ENCODE peak calls at places on chromosomes 3 and 15, in five cellular contexts. O is DND-41, I is brain microvascular endothelial cell, V is lung, W is fibroblast of lung. D is an unnamed sample. For H3K27me3, the result is how much of the 10 kb centered on the place peaks cover.

GRCh38 chr15:89551502-89551901 is 23.8 kb upstream of the TICRR start:
- DNase-seq in O (no peak), I (no peak), V (no peak), W (no peak), D (no peak)

GRCh38 chr3:151838574-151839312 is 24.8 kb downstream of the AADAC start:
- DNase-seq in O (peak), I (peak), V (peak), W (peak), D (no peak)

GRCh38 chr3:193960485-193961172 is 175.3 kb upstream of the HES1 start:
- DNase-seq in O (no peak), I (no peak), V (no peak), W (no peak), D (no peak)

GRCh38 chr3:57226156-57226555 is 1.4 kb upstream of the APPL1 start:
- DNase-seq in O (no peak), I (no peak), V (no peak), W (no peak), D (no peak)

GRCh38 chr3:107224001-107224596 is 153.1 kb upstream of the CCDC54 start:
- DNase-seq in O (no peak), I (no peak), V (no peak), W (no peak), D (no peak)

GRCh38 chr3:193563999-193564398 is 9.3 kb upstream of the ATP13A4 start:
- DNase-seq in O (no peak), I (no peak), V (peak), W (no peak), D (no peak)

GRCh38 chr15:39028069-39028468 is 463.5 kb upstream of the RASGRP1 start:
- DNase-seq in O (no peak), I (peak), V (no peak), W (peak), D (no peak)

GRCh38 chr15:77591960-77592613 is 40.6 kb downstream of the LINGO1 start:
- DNase-seq in O (no peak), I (no peak), V (no peak), W (no peak), D (no peak)

GRCh38 chr3:129793947-129794318 is 99.6 kb downstream of the TMCC1 start:
- DNase-seq in O (no peak), I (no peak), V (no peak), W (no peak), D (no peak)

GRCh38 chr3:150408232-150409124 is at the start of gene TSC22D2:
- DNase-seq in O (peak), I (peak), V (peak), W (peak), D (peak)

GRCh38 chr3:22451501-22451900 is 700.5 kb upstream of the ZNF385D start:
- DNase-seq in O (no peak), I (no peak), V (no peak), W (no peak), D (no peak)

GRCh38 chr3:59857589-59858346 is 807.9 kb upstream of the CFAP20DC start:
- DNase-seq in O (peak), I (peak), V (peak), W (peak), D (peak)

GRCh38 chr3:67094167-67094566 is 96.1 kb downstream of the KBTBD8 start:
- DNase-seq in O (no peak), I (no peak), V (no peak), W (no peak), D (no peak)

GRCh38 chr3:90080988-90081387 is 973.6 kb downstream of the EPHA3 start:
- DNase-seq in O (no peak), I (no peak), V (no peak), W (no peak), D (no peak)

GRCh38 chr3:197465996-197466549 is 89.7 kb downstream of the BDH1 start:
- DNase-seq in O (no peak), I (peak), V (no peak), W (peak), D (no peak)

GRCh38 chr15:61715082-61715481 is 345.2 kb downstream of the VPS13C start:
- DNase-seq in O (no peak), I (no peak), V (no peak), W (peak), D (no peak)

GRCh38 chr3:33035596-33035995 is 61.4 kb downstream of the GLB1 start:
- DNase-seq in O (no peak), I (no peak), V (no peak), W (peak), D (no peak)

GRCh38 chr3:127712881-127713771 is 40.4 kb downstream of the ABTB1 start:
- DNase-seq in O (no peak), I (no peak), V (no peak), W (no peak), D (no peak)

GRCh38 chr3:80308637-80309036 is 540.8 kb upstream of the ROBO1 start:
- DNase-seq in O (no peak), I (no peak), V (no peak), W (no peak), D (no peak)

GRCh38 chr3:10196389-10197052 is 31.8 kb downstream of the IRAK2 start:
- DNase-seq in O (no peak), I (peak), V (no peak), W (peak), D (peak)

GRCh38 chr3:122235147-122235546 is 51.7 kb downstream of the CASR start:
- DNase-seq in O (no peak), I (no peak), V (no peak), W (no peak), D (no peak)
- H3K27me3 ChIP-seq in O (under half), I (under half), V (under half), W (under half), D (under half)

GRCh38 chr3:114336122-114336697 is 42.4 kb downstream of the TIGIT start:
- DNase-seq in O (no peak), I (no peak), V (no peak), W (peak), D (no peak)
- TF ChIP-seq CTCF in O (peak), I (peak), V (no peak), W (peak), D (peak)

GRCh38 chr15:65468229-65468628 is 45.5 kb upstream of the IGDCC4 start:
- DNase-seq in O (no peak), I (no peak), V (no peak), W (no peak), D (no peak)
- H3K4me3 ChIP-seq in O (no peak), I (no peak), V (no peak), W (no peak), D (no peak)

GRCh38 chr15:74752011-74752410 is 3.4 kb downstream of the CYP1A2 start:
- DNase-seq in O (no peak), I (no peak), V (no peak), W (no peak), D (no peak)

GRCh38 chr15:74750759-74751158 is 2.1 kb downstream of the CYP1A2 start:
- DNase-seq in O (no peak), I (no peak), V (no peak), W (no peak), D (no peak)

GRCh38 chr15:74749832-74750231 is 1.2 kb downstream of the CYP1A2 start:
- DNase-seq in O (no peak), I (no peak), V (no peak), W (no peak), D (no peak)

GRCh38 chr15:74746389-74746788 is 2.3 kb upstream of the CYP1A2 start:
- DNase-seq in O (no peak), I (no peak), V (no peak), W (no peak), D (no peak)

DNA sequence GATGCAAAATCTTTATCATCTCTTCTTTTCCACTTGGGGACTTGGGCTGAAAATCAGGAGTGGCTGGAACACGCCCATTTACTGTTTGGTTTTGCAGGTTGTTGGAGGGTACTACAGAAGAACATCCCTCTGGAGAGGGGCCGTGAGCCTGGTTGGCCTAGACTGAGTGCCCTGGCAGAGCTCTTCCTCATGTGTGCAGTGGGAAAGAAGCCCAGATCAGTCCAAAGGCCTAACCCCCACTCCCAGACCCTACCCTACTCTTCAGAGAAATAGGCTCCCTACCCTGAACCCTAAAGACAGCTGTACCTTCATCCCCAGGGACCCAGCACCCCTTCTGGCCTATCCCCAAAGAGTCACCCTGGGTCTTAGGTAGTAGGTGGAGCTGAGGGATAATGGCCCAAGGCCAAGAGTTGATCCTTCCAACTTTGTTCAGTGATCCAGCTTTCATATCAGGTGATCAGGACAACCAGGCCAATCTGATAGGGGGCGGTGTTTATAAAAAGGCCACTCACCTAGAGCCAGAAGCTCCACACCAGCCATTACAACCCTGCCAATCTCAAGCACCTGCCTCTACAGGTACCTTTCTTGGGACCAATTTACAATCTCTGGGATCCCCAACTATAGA is at the start of gene CYP1A2:
- DNase-seq in O (no peak), I (no peak), V (no peak), W (no peak), D (no peak)
- H3K27me3 ChIP-seq in O (under half), I (under half), V (under half), W (under half), D (under half)

GRCh38 chr3:186258968-186259367 is 103.1 kb downstream of the DGKG start:
- DNase-seq in O (no peak), I (no peak), V (no peak), W (no peak), D (no peak)

GRCh38 chr3:186264608-186265400 is 97.2 kb downstream of the DGKG start:
- DNase-seq in O (no peak), I (no peak), V (no peak), W (no peak), D (no peak)

GRCh38 chr3:186259612-186260383 is 102.2 kb downstream of the DGKG start:
- DNase-seq in O (peak), I (peak), V (peak), W (peak), D (peak)

GRCh38 chr3:186260726-186261125 is 101.3 kb downstream of the DGKG start:
- DNase-seq in O (no peak), I (peak), V (no peak), W (no peak), D (no peak)

DNA sequence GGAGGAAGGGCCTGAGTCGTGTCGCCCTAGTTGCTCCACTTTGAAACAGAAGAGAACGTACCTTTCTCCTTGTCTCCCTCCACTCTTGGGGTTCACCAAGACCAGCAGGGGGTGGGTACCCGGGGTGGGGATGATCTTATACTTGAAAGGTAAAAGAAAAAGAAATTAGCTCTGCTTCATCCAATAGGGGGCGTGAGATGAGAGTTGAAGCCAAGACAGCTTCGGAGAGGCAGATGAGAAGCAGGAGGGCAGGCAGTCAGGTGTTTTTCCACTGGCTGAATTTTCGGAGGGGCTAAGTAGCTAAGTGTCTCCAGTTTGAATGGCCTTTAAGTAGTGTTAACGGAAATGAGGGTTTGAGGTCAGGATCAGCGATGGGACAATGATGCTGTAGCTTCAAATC is 100.4 kb downstream of the DGKG start:
- DNase-seq in O (no peak), I (no peak), V (no peak), W (no peak), D (no peak)
- TF ChIP-seq CTCF in O (peak), I (peak), V (no peak), W (peak), D (peak)

D was measured in GM06990.